ENCODE peak calls at places on chromosomes 13 and 19, in seven cellular contexts. One of them, this sample, is unnamed.

GRCh38 chr13:109968876-109969577 is 182.6 kb upstream of the IRS2 start:
- DNase-seq in fibroblast of lung: peak
- DNase-seq in memory B cell: no peak
- DNase-seq in activated naive CD8-positive, alpha-beta T cell treated with anti-CD3 and anti-CD28 coated beads for 36 hours: no peak
- DNase-seq in activated gamma-delta T cell treated with Interleukin-2 at 50 U/mL for 16 hours: no peak
- DNase-seq in neural progenitor cell: no peak
- DNase-seq in central memory CD4-positive, alpha-beta T cell: no peak
- DNase-seq in this sample: no peak

GRCh38 chr13:79869326-79869725 is 388.4 kb downstream of the NDFIP2 start:
- DNase-seq in memory B cell: no peak
- DNase-seq in activated gamma-delta T cell treated with Interleukin-2 at 50 U/mL for 16 hours: no peak
- DNase-seq in neural progenitor cell: no peak
- DNase-seq in activated naive CD8-positive, alpha-beta T cell treated with anti-CD3 and anti-CD28 coated beads for 36 hours: no peak
- DNase-seq in fibroblast of lung: no peak
- DNase-seq in central memory CD4-positive, alpha-beta T cell: no peak
- DNase-seq in this sample: no peak

GRCh38 chr19:4066682-4067395 is at the start of gene ZBTB7A:
- DNase-seq in activated gamma-delta T cell treated with Interleukin-2 at 50 U/mL for 16 hours: peak
- DNase-seq in fibroblast of lung: peak
- DNase-seq in central memory CD4-positive, alpha-beta T cell: peak
- DNase-seq in memory B cell: peak
- DNase-seq in neural progenitor cell: peak
- DNase-seq in activated naive CD8-positive, alpha-beta T cell treated with anti-CD3 and anti-CD28 coated beads for 36 hours: peak
- DNase-seq in this sample: peak

GRCh38 chr13:19586904-19587634 is 25.7 kb upstream of the TPTE2 start:
- DNase-seq in fibroblast of lung: peak
- DNase-seq in activated naive CD8-positive, alpha-beta T cell treated with anti-CD3 and anti-CD28 coated beads for 36 hours: peak
- DNase-seq in neural progenitor cell: no peak
- DNase-seq in central memory CD4-positive, alpha-beta T cell: peak
- DNase-seq in activated gamma-delta T cell treated with Interleukin-2 at 50 U/mL for 16 hours: peak
- DNase-seq in memory B cell: peak
- DNase-seq in this sample: peak

GRCh38 chr13:45602183-45602582 is 13.4 kb downstream of the ERICH6B start:
- DNase-seq in activated naive CD8-positive, alpha-beta T cell treated with anti-CD3 and anti-CD28 coated beads for 36 hours: no peak
- DNase-seq in central memory CD4-positive, alpha-beta T cell: no peak
- DNase-seq in activated gamma-delta T cell treated with Interleukin-2 at 50 U/mL for 16 hours: no peak
- DNase-seq in neural progenitor cell: no peak
- DNase-seq in fibroblast of lung: no peak
- DNase-seq in memory B cell: no peak
- DNase-seq in this sample: peak

GRCh38 chr13:113413898-113414282 is 39.4 kb downstream of the ADPRHL1 start:
- DNase-seq in central memory CD4-positive, alpha-beta T cell: no peak
- DNase-seq in fibroblast of lung: peak
- DNase-seq in activated gamma-delta T cell treated with Interleukin-2 at 50 U/mL for 16 hours: no peak
- DNase-seq in activated naive CD8-positive, alpha-beta T cell treated with anti-CD3 and anti-CD28 coated beads for 36 hours: no peak
- DNase-seq in neural progenitor cell: peak
- DNase-seq in memory B cell: no peak
- DNase-seq in this sample: no peak

GRCh38 chr19:57434386-57435061 is 601 bp upstream of the ZNF749 start:
- DNase-seq in fibroblast of lung: no peak
- DNase-seq in memory B cell: no peak
- DNase-seq in neural progenitor cell: peak
- DNase-seq in activated gamma-delta T cell treated with Interleukin-2 at 50 U/mL for 16 hours: no peak
- DNase-seq in activated naive CD8-positive, alpha-beta T cell treated with anti-CD3 and anti-CD28 coated beads for 36 hours: no peak
- DNase-seq in central memory CD4-positive, alpha-beta T cell: no peak
- DNase-seq in this sample: no peak

GRCh38 chr13:25687622-25688225 is 315.9 kb downstream of the ATP8A2 start:
- DNase-seq in memory B cell: no peak
- DNase-seq in fibroblast of lung: peak
- DNase-seq in central memory CD4-positive, alpha-beta T cell: no peak
- DNase-seq in activated gamma-delta T cell treated with Interleukin-2 at 50 U/mL for 16 hours: no peak
- DNase-seq in neural progenitor cell: no peak
- DNase-seq in activated naive CD8-positive, alpha-beta T cell treated with anti-CD3 and anti-CD28 coated beads for 36 hours: no peak
- DNase-seq in this sample: no peak

GRCh38 chr19:34837262-34837661 is 64.2 kb upstream of the ZNF599 start:
- DNase-seq in neural progenitor cell: no peak
- DNase-seq in fibroblast of lung: no peak
- DNase-seq in central memory CD4-positive, alpha-beta T cell: no peak
- DNase-seq in memory B cell: no peak
- DNase-seq in activated gamma-delta T cell treated with Interleukin-2 at 50 U/mL for 16 hours: no peak
- DNase-seq in activated naive CD8-positive, alpha-beta T cell treated with anti-CD3 and anti-CD28 coated beads for 36 hours: no peak
- DNase-seq in this sample: peak

GRCh38 chr19:33118643-33119042 is 13.3 kb upstream of the WDR88 start:
- DNase-seq in neural progenitor cell: no peak
- DNase-seq in fibroblast of lung: no peak
- DNase-seq in central memory CD4-positive, alpha-beta T cell: no peak
- DNase-seq in activated gamma-delta T cell treated with Interleukin-2 at 50 U/mL for 16 hours: no peak
- DNase-seq in memory B cell: no peak
- DNase-seq in activated naive CD8-positive, alpha-beta T cell treated with anti-CD3 and anti-CD28 coated beads for 36 hours: no peak
- DNase-seq in this sample: no peak

GRCh38 chr13:22757530-22758120 is 423.2 kb upstream of the SGCG start:
- DNase-seq in central memory CD4-positive, alpha-beta T cell: no peak
- DNase-seq in neural progenitor cell: peak
- DNase-seq in fibroblast of lung: peak
- DNase-seq in activated naive CD8-positive, alpha-beta T cell treated with anti-CD3 and anti-CD28 coated beads for 36 hours: no peak
- DNase-seq in memory B cell: no peak
- DNase-seq in activated gamma-delta T cell treated with Interleukin-2 at 50 U/mL for 16 hours: no peak
- DNase-seq in this sample: peak

GRCh38 chr19:49637865-49638350 is 2.0 kb downstream of the RRAS start:
- DNase-seq in activated gamma-delta T cell treated with Interleukin-2 at 50 U/mL for 16 hours: no peak
- DNase-seq in activated naive CD8-positive, alpha-beta T cell treated with anti-CD3 and anti-CD28 coated beads for 36 hours: no peak
- DNase-seq in fibroblast of lung: peak
- DNase-seq in central memory CD4-positive, alpha-beta T cell: no peak
- DNase-seq in memory B cell: peak
- DNase-seq in neural progenitor cell: peak
- DNase-seq in this sample: peak

GRCh38 chr13:108278466-108278865 is 8.9 kb downstream of the TNFSF13B start:
- DNase-seq in neural progenitor cell: no peak
- DNase-seq in memory B cell: no peak
- DNase-seq in central memory CD4-positive, alpha-beta T cell: no peak
- DNase-seq in activated gamma-delta T cell treated with Interleukin-2 at 50 U/mL for 16 hours: no peak
- DNase-seq in activated naive CD8-positive, alpha-beta T cell treated with anti-CD3 and anti-CD28 coated beads for 36 hours: no peak
- DNase-seq in fibroblast of lung: no peak
- DNase-seq in this sample: no peak

This sample was measured in OCI-M1.